ENCODE peak calls at places on chromosome 6, in eight cellular contexts. W, A, Z, M, D, R, S and N are unnamed samples. For H3K36me3, the result is how much of the 10 kb centered on the place peaks cover.

GRCh38 chr6:2848851-2849250 is 7.2 kb upstream of the SERPINB1 start:
- DNase-seq in W (no peak), A (no peak), Z (no peak), M (no peak), D (no peak), R (peak), S (no peak), N (peak)

GRCh38 chr6:110999634-111000270 is 17.9 kb downstream of the RPF2 start:
- DNase-seq in W (no peak), A (no peak), Z (peak), M (peak), D (no peak), R (no peak), S (peak), N (peak)

GRCh38 chr6:42173101-42173500 is at the start of gene GUCA1A:
- DNase-seq in W (no peak), A (no peak), Z (no peak), M (no peak), D (no peak), R (no peak), S (no peak), N (no peak)

GRCh38 chr6:411402-412145 is 20.0 kb downstream of the IRF4 start:
- DNase-seq in W (no peak), A (no peak), Z (no peak), M (no peak), D (no peak), R (no peak), S (no peak), N (peak)

GRCh38 chr6:34986845-34987246 is 97.8 kb downstream of the ANKS1A start:
- DNase-seq in W (peak), A (peak), Z (peak), M (peak), D (peak), R (no peak), S (peak), N (peak)

GRCh38 chr6:135087803-135088202 is 33.2 kb upstream of the HBS1L start:
- DNase-seq in W (no peak), A (no peak), Z (no peak), M (no peak), D (no peak), R (no peak), S (no peak), N (no peak)

GRCh38 chr6:170173416-170173990 is 117.4 kb downstream of the DLL1 start:
- DNase-seq in W (no peak), A (no peak), Z (no peak), M (no peak), D (no peak), R (peak), S (no peak), N (no peak)

GRCh38 chr6:147586044-147586443 is 77.6 kb downstream of the SAMD5 start:
- DNase-seq in W (no peak), A (peak), Z (no peak), M (no peak), D (no peak), R (no peak), S (peak), N (peak)

GRCh38 chr6:150977276-150977675 is 111.8 kb downstream of the MTHFD1L start:
- DNase-seq in W (no peak), A (no peak), Z (no peak), M (peak), D (no peak), R (no peak), S (no peak), N (no peak)

GRCh38 chr6:95784019-95784418 is 206.7 kb downstream of the MANEA start:
- DNase-seq in W (no peak), A (no peak), Z (no peak), M (no peak), D (no peak), R (no peak), S (no peak), N (peak)

GRCh38 chr6:36984581-36985383 is 1.2 kb downstream of the MTCH1 start:
- DNase-seq in W (peak), A (peak), Z (peak), M (peak), D (peak), R (no peak), S (peak), N (peak)

GRCh38 chr6:78308025-78308424 is 559.3 kb upstream of the IRAK1BP1 start:
- DNase-seq in W (peak), A (no peak), Z (peak), M (no peak), D (no peak), R (no peak), S (no peak), N (peak)

GRCh38 chr6:122660296-122660695 is 50.1 kb downstream of the PKIB start:
- DNase-seq in W (no peak), A (no peak), Z (no peak), M (no peak), D (no peak), R (no peak), S (no peak), N (no peak)

GRCh38 chr6:166266336-166266735 is 41.9 kb downstream of the PRR18 start:
- DNase-seq in W (no peak), A (no peak), Z (no peak), M (no peak), D (no peak), R (no peak), S (no peak), N (peak)

GRCh38 chr6:83707829-83708545 is 914 bp downstream of the SNAP91 start:
- DNase-seq in W (no peak), A (no peak), Z (peak), M (peak), D (no peak), R (no peak), S (peak), N (no peak)

GRCh38 chr6:125102901-125103300 is 50.7 kb upstream of the TPD52L1 start:
- DNase-seq in W (peak), A (no peak), Z (peak), M (peak), D (no peak), R (no peak), S (peak), N (peak)

GRCh38 chr6:42702200-42702599 is 20.2 kb downstream of the PRPH2 start:
- DNase-seq in W (peak), A (no peak), Z (no peak), M (peak), D (no peak), R (no peak), S (peak), N (peak)

GRCh38 chr6:79777713-79778579 is 146.8 kb downstream of the SH3BGRL2 start:
- DNase-seq in W (peak), A (peak), Z (peak), M (peak), D (peak), R (peak), S (peak), N (peak)

GRCh38 chr6:151004415-151005024 is 139.0 kb downstream of the MTHFD1L start:
- DNase-seq in W (peak), A (peak), Z (no peak), M (peak), D (no peak), R (no peak), S (peak), N (peak)

GRCh38 chr6:112004397-112005341 is 49.2 kb upstream of the CCN6 start:
- DNase-seq in W (no peak), A (peak), Z (no peak), M (no peak), D (no peak), R (no peak), S (no peak), N (no peak)

GRCh38 chr6:4103929-4104328 is 25.0 kb upstream of the FAM217A start:
- DNase-seq in W (no peak), A (no peak), Z (no peak), M (no peak), D (no peak), R (no peak), S (no peak), N (peak)

GRCh38 chr6:4105980-4106536 is 27.1 kb upstream of the FAM217A start:
- DNase-seq in W (no peak), A (no peak), Z (no peak), M (no peak), D (no peak), R (no peak), S (no peak), N (no peak)

GRCh38 chr6:4102687-4103244 is 23.8 kb upstream of the FAM217A start:
- DNase-seq in W (no peak), A (no peak), Z (no peak), M (no peak), D (no peak), R (no peak), S (no peak), N (no peak)

GRCh38 chr6:4101298-4101697 is 22.4 kb upstream of the FAM217A start:
- DNase-seq in W (no peak), A (no peak), Z (no peak), M (no peak), D (no peak), R (no peak), S (no peak), N (no peak)

DNA sequence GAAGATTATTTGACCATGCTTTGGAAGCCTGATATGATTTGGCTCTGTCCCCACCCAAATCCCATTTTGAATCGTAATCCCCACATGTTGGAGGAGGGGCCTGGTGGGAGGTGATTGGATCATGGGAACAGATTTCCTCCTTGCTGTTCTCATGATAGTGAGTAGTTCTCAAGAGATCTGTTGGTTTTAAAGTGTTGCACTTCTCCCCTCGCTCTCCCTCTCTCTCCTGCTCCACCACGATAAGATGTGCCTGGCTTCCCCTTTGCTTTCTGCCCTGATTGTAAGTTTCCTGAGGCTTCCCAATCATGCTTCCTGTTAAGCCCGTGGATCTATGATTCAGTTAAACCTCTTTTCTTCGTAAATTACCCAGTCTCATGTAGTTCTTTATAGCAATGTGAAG is 21.7 kb upstream of the FAM217A start:
- DNase-seq in W (no peak), A (no peak), Z (no peak), M (no peak), D (no peak), R (no peak), S (no peak), N (no peak)
- TF ChIP-seq CTCF in W (no peak), A (no peak), Z (no peak), M (no peak), D (no peak), R (no peak), S (no peak), N (no peak)

GRCh38 chr6:33075568-33076405 is at the start of gene HLA-DPB1:
- DNase-seq in W (peak), A (peak), Z (peak), M (peak), D (no peak), R (peak), S (peak), N (peak)
- H3K4me3 ChIP-seq in W (no peak), A (peak), Z (no peak), M (no peak), D (peak), R (peak), S (no peak), N (no peak)

GRCh38 chr6:149372062-149372461 is 28.0 kb upstream of the SUMO4 start:
- DNase-seq in W (no peak), A (no peak), Z (no peak), M (no peak), D (no peak), R (no peak), S (no peak), N (no peak)
- H3K36me3 ChIP-seq in W (under half), A (under half), Z (under half), M (under half), D (under half), R (under half), S (under half), N (under half)

DNA sequence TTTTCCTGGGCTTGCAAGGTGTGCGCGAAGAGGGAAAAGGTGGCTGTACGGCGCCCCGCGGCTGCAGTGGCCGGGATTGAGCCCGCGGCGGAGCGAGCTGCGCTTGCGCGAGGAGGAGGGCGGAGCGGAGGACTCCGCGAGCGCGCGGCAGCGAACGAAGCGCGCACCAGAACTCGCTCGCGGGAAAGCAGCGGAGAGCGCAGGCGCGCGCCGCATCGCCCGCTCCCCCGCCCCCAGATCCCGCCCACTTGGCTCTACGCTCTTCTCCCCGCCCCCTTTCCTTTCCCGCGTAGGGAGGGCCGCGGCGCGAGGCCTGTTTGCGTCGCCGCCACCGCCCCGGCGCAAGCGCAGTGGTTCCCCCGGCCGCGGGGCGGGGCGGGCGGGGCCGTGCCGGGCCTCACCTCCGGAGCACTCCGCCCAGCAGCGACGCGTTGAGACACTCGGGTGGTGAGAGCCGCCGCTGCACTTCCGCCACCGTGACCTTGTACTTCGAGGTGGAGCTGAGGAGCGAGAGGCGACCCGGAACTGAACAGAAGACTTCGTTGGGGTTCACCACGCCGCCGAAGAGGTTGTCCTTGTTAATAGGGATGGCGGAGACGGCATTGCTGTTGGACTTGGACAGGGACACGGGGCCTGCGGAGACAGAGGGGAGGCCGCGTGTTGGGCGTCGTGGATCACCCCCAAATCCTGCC is 10.6 kb downstream of the TFAP2A start:
- DNase-seq in W (peak), A (peak), Z (peak), M (peak), D (peak), R (peak), S (peak), N (peak)
- TF ChIP-seq CTCF in W (peak), A (peak), Z (peak), M (peak), D (no peak), R (peak), S (peak), N (peak)

DNA sequence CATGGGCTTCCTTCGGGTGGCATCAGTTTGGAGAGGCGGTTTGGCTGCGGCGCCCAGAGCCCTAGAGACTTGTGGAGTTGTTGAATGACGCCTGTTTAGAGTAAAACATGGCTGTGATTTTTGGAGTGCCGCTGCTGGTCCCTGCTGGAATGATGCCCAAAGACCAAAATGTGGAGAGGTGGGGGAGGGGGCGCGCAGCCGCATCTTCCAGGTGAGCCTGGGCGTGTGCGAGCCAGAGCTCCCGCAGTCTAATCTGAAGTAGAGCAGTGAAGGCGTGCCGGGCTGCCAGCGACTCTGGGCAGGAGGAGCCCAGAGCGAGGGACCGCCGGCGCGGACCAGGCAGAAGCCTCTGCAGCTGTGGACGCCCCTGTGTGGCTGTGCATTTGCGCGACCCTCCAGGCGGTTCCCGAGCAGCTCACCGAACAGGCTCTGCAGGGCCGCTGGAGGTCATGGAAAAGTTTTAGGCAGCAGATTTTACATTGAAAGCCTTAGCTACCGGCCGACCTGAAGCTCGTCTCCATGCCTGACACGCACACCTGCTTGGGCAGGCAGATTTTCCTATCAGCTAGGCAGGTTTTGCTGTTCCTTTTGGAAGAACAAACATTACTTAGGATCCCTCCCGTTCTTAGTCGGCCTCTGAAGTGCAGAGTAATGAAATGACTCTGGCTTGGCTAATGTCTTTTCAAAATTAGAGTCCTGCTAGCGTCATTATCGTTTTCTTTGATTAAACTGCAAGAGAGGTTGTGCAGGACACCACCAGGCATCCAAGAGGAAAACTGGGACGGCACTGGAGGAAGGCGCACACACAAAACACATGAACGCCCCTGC is 298.2 kb downstream of the PHACTR1 start:
- DNase-seq in W (no peak), A (peak), Z (peak), M (no peak), D (no peak), R (no peak), S (no peak), N (no peak)
- H3K4me3 ChIP-seq in W (no peak), A (peak), Z (peak), M (peak), D (peak), R (no peak), S (no peak), N (no peak)

GRCh38 chr6:157929076-157929475 is 52.6 kb upstream of the SYNJ2 start:
- DNase-seq in W (no peak), A (no peak), Z (no peak), M (peak), D (no peak), R (no peak), S (no peak), N (no peak)
- H3K36me3 ChIP-seq in W (under half), A (half or more), Z (under half), M (under half), D (half or more), R (under half), S (under half), N (under half)

DNA sequence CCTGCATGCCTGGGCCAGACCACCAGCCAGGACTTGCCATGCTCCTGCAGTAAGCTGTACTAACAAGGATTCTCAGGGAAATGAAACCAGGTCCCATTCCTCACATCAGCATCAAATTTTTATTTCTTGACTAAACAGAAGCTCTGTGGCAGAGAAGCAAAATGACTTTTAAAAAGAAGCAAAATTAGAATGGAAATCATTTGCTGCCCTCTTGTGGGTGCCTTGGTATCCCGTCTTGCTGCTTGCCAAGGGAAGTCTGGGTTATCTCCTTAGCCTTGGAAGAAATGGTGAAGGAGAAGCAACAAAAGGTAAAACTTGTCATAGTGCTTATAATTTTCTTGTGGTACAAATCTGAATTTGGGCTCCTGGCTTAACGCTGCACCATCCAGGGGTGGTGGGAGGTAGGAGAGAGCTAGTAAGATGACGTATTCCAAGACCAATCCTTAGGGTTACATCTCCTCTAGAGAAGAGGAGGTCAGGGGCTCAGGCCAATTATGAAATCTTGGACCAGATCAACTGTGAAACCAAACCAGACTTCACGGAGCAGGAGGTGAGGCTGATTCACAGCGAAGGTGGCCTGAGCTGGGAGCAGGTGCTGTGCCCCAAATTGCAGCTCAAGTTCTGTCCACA is 107.5 kb downstream of the FAXC start:
- DNase-seq in W (peak), A (peak), Z (peak), M (peak), D (no peak), R (no peak), S (peak), N (peak)
- TF ChIP-seq CTCF in W (peak), A (peak), Z (no peak), M (peak), D (no peak), R (no peak), S (peak), N (peak)

DNA sequence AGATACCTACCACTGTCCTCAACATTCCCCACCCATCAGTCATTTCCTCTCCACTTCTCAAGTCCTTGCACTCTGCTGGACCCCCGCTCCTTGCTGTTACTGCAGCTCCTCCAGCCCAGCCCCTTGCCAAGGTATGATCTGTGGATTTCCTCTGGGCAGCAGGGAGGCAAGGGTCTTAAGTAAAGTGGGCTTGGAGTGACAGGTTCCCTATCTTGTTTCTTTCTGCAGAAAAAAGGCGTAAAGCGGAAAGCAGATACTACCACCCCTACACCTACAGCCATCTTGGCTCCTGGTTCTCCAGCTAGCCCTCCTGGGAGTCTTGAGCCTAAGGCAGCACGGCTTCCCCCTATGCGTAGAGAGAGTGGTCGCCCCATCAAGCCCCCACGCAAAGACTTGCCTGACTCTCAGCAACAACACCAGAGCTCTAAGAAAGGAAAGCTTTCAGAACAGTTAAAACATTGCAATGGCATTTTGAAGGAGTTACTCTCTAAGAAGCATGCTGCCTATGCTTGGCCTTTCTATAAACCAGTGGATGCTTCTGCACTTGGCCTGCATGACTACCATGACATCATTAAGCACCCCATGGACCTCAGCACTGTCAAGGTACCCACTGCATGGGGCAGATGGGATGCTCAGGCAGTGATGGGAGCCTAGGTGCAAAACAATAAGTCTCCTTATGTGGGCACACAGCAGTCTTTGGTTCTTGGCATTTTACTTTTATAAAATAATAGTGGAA is 8.1 kb downstream of the BRD2 start:
- DNase-seq in W (no peak), A (no peak), Z (no peak), M (no peak), D (no peak), R (no peak), S (no peak), N (no peak)
- H3K4me3 ChIP-seq in W (peak), A (no peak), Z (no peak), M (no peak), D (no peak), R (no peak), S (peak), N (no peak)